ENCODE peak calls at places on chromosomes 11 and 22, in nine cellular contexts. B is MM.1S, A is Caco-2, K is mammary epithelial cell, G is H9, J is heart left ventricle, R is GM13976, I is RWPE2, E is left ventricle myocardium inferior. S is an unnamed sample.

GRCh38 chr11:45503311-45503710 is 162.1 kb downstream of the CHST1 start:
- DNase-seq in B (no peak), A (no peak), K (no peak), G (no peak), J (no peak), R (no peak), I (no peak), E (no peak), S (no peak)

GRCh38 chr22:27331526-27332281 is 469.9 kb downstream of the MN1 start:
- DNase-seq in B (no peak), A (no peak), K (no peak), G (peak), J (no peak), R (no peak), I (no peak), E (peak), S (peak)

GRCh38 chr22:50276143-50276542 is 6.0 kb upstream of the MAPK11 start:
- DNase-seq in B (peak), A (no peak), K (no peak), G (peak), J (peak), R (peak), I (no peak), E (peak), S (peak)

GRCh38 chr11:48019230-48019584 is 38.8 kb downstream of the PTPRJ start:
- DNase-seq in B (no peak), A (no peak), K (no peak), G (no peak), J (no peak), R (peak), I (no peak), E (no peak), S (no peak)

GRCh38 chr11:96107143-96107829 is 183.4 kb upstream of the MTMR2 start:
- DNase-seq in B (no peak), A (no peak), K (no peak), G (no peak), J (no peak), R (no peak), I (no peak), E (no peak), S (no peak)

GRCh38 chr11:2787816-2788750 is 88.3 kb upstream of the KCNQ1OT1 start:
- DNase-seq in B (no peak), A (peak), K (no peak), G (peak), J (peak), R (no peak), I (no peak), E (peak), S (peak)

GRCh38 chr11:11580831-11581492 is 40.8 kb downstream of the GALNT18 start:
- DNase-seq in B (no peak), A (no peak), K (peak), G (peak), J (no peak), R (no peak), I (no peak), E (peak), S (no peak)

GRCh38 chr11:12247543-12248287 is 129.7 kb upstream of the PARVA start:
- DNase-seq in B (no peak), A (no peak), K (no peak), G (no peak), J (no peak), R (no peak), I (no peak), E (no peak), S (no peak)

GRCh38 chr22:40019100-40019499 is 24.3 kb downstream of the FAM83F start:
- DNase-seq in B (no peak), A (no peak), K (peak), G (no peak), J (no peak), R (no peak), I (no peak), E (no peak), S (no peak)
- TF ChIP-seq CTCF in B (no peak), A (no peak), K (no peak), G (no peak), J (no peak), R (no peak), I (no peak), E (no peak), S (no peak)

DNA sequence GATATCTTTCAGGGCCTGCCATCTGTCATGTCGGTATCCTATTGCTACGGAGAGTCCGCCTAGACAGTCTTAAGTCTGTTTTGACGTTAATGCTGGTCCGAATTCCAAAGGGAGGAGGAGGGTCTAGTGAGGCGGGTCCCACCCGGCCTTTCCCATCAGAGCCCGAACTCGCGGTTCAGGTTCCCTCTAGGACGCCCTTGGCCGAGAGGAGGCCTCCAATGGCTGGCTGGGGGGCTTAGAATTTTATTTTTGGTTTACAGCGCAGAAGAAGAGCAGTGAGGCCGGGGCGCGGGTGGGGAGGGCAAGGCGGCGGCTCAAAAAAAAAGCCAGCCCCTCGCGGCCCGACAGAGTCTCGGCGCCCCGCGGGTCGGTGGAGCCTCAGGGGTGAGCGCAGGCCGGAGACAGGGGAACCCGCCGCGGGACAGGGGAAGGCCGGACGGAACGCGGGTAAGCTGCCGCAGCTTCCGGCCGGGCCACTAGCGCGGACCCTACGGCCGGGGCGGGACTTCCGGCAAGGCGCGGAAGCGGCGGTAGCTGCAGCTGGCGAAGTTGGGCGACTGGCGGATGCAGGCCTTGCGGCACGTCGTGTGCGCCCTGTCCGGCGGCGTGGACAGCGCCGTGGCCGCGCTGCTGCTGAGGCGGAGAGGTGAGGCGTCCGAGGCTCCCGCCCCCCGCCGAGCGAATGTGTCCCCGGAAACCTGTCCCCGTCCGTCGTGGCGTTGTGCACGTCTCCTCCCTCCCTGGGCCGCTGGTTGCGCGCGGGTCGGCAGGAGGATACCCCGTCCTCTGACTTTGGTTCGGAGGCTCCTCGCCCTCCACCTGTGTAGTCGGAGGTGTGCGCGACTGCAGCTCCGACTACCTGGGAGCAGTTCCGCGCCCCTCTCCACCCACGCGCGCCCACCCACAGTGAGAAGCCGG is at the start of gene TRMU:
- DNase-seq in B (peak), A (peak), K (peak), G (peak), J (peak), R (peak), I (no peak), E (peak), S (peak)
- TF ChIP-seq CTCF in B (no peak), A (no peak), K (no peak), G (no peak), J (peak), R (no peak), I (no peak), E (peak), S (no peak)

DNA sequence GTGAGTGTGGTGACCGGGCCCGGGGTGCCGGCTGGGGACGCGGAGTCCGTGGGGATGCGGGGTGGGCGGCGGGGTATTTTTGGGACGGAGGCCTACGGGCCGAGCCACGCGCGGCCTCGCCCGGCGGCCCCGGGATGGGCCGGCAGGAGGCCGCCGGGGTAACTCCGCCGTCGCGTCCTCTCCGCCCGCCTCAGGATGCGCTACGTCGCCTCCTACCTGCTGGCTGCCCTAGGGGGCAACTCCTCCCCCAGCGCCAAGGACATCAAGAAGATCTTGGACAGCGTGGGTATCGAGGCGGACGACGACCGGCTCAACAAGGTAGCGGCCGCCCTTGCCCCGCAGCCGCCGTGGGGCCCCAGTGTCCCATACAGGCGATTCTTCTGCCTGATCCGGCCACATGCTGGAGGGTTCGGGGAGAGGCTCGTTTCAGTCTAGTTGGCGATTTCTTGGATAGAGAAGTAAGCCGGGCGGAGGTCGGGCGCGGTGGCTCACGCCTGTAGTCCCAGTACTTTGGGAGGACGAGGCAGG is 337 bp downstream of the RPLP2 start:
- DNase-seq in B (no peak), A (no peak), K (no peak), G (no peak), J (no peak), R (no peak), I (no peak), E (no peak), S (no peak)
- TF ChIP-seq CTCF in B (no peak), A (no peak), K (no peak), G (peak), J (no peak), R (no peak), I (no peak), E (no peak), S (no peak)

GRCh38 chr22:45867118-45867905 is 109.7 kb downstream of the WNT7B start:
- DNase-seq in B (no peak), A (no peak), K (no peak), G (peak), J (peak), R (peak), I (no peak), E (no peak), S (peak)
- TF ChIP-seq CTCF in B (no peak), A (no peak), K (no peak), G (peak), J (peak), R (peak), I (peak), E (peak), S (peak)

GRCh38 chr22:39177791-39178190 is 25.3 kb upstream of the CBX7 start:
- DNase-seq in B (no peak), A (no peak), K (no peak), G (no peak), J (peak), R (no peak), I (no peak), E (peak), S (no peak)

GRCh38 chr22:39175127-39176066 is 22.9 kb upstream of the CBX7 start:
- DNase-seq in B (no peak), A (no peak), K (no peak), G (peak), J (no peak), R (peak), I (no peak), E (no peak), S (peak)

GRCh38 chr22:39176067-39176621 is 23.7 kb upstream of the CBX7 start:
- DNase-seq in B (no peak), A (peak), K (no peak), G (peak), J (peak), R (no peak), I (peak), E (peak), S (peak)

GRCh38 chr22:39177456-39177775 is 24.9 kb upstream of the CBX7 start:
- DNase-seq in B (no peak), A (no peak), K (no peak), G (no peak), J (no peak), R (peak), I (no peak), E (no peak), S (no peak)

DNA sequence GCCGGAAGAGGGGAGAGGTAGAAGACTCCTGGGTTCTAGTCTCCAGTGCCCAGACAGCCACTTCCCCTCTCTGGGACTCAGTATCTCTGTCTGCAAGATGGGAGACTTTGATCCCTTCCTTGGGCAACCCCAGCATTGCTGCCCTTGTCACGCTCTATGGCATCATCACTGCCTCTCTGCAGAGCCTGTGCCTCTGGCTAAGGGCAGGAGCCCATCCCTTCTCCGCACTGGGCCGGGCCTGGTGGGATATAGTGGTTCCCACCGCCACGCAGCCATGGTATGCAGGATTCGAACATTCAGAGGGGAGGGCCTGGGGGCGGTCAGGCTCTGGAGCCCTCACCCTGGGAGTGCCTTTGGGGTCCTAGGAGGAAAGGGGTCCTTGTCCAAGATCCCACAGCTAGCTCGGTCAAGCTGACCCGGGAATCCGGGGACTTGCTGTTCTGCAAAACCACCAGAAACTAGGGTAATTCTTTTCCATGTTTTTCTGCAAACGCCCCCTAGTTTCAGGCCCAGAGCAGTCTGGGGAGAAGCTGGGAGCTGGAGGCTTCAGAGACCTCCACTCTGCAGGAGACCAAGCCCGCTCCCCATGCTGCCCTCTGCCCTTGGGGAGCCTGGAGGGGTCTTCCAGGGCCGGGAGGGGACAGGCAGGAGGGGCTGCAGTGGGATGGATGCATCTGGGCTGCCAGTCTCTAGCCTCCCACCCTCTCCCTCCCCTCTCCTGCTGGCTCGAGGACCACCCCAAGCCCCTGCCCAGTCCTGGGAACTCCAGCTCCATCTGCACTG is 24.4 kb upstream of the CBX7 start:
- DNase-seq in B (no peak), A (no peak), K (no peak), G (peak), J (no peak), R (no peak), I (no peak), E (no peak), S (peak)
- TF ChIP-seq CTCF in B (no peak), A (no peak), K (no peak), G (peak), J (no peak), R (no peak), I (no peak), E (no peak), S (no peak)

S was measured in kidney.